ENCODE peak calls at places on chromosomes 16 and 17, in ten cellular contexts. T, G, A, O, X, B, S, K, F and P are unnamed samples.

GRCh38 chr16:57000271-57001025 is 11.1 kb downstream of the NLRC5 start:
- DNase-seq in S (no peak), T (peak), B (no peak), A (peak), X (no peak), O (peak), F (peak), K (no peak), G (no peak), P (no peak)

GRCh38 chr17:17830269-17830567 is 6.6 kb downstream of the SREBF1 start:
- DNase-seq in X (no peak), G (no peak), T (no peak), K (no peak), S (no peak), O (no peak), A (no peak), B (no peak), F (no peak), P (no peak)

GRCh38 chr17:38429476-38430100 is 1.3 kb downstream of the ARHGAP23 start:
- DNase-seq in T (no peak), G (no peak), O (no peak), X (no peak), A (no peak), S (no peak), F (no peak), B (no peak), K (no peak), P (no peak)

GRCh38 chr16:71564377-71564967 is 12.4 kb downstream of the TAT start:
- DNase-seq in X (no peak), S (no peak), G (no peak), B (no peak), O (no peak), F (no peak), A (no peak), K (peak), T (no peak), P (no peak)

GRCh38 chr16:86761117-86761971 is 183.0 kb downstream of the FOXL1 start:
- DNase-seq in X (peak), K (peak), F (peak), B (peak), A (peak), G (peak), T (peak), O (peak), S (peak), P (no peak)

GRCh38 chr17:62673614-62674362 is 46.3 kb downstream of the MRC2 start:
- DNase-seq in T (no peak), X (no peak), A (no peak), S (no peak), O (no peak), G (no peak), K (no peak), B (no peak), F (no peak), P (no peak)

GRCh38 chr17:58232707-58233156 is 5.7 kb upstream of the LPO start:
- DNase-seq in G (peak), S (peak), T (no peak), A (peak), F (peak), X (no peak), K (peak), O (peak), B (no peak), P (no peak)

GRCh38 chr16:10039220-10040096 is 142.8 kb downstream of the GRIN2A start:
- DNase-seq in O (no peak), K (peak), S (no peak), X (no peak), B (no peak), G (peak), T (peak), F (peak), A (no peak), P (no peak)

GRCh38 chr17:74532115-74532514 is 840 bp upstream of the CD300LB start:
- DNase-seq in O (no peak), K (peak), A (no peak), B (no peak), X (peak), G (peak), F (no peak), S (peak), T (no peak), P (no peak)

GRCh38 chr16:70653406-70653805 is 7.0 kb downstream of the IL34 start:
- DNase-seq in A (no peak), T (no peak), G (no peak), K (peak), F (no peak), B (no peak), O (no peak), S (no peak), X (no peak), P (no peak)

GRCh38 chr16:15849209-15849981 is 7.4 kb downstream of the MYH11 start:
- DNase-seq in B (no peak), O (no peak), X (no peak), G (no peak), S (no peak), A (no peak), F (no peak), T (no peak), K (no peak), P (no peak)

GRCh38 chr16:9395958-9396359 is 304.5 kb downstream of the HAPSTR1 start:
- DNase-seq in O (no peak), A (no peak), B (no peak), S (no peak), X (no peak), T (no peak), F (no peak), K (no peak), G (no peak), P (no peak)

GRCh38 chr16:80563807-80564206 is 23.0 kb downstream of the DYNLRB2 start:
- DNase-seq in A (no peak), F (no peak), G (no peak), S (no peak), K (no peak), B (no peak), T (no peak), O (no peak), X (no peak), P (no peak)